ENCODE peak calls at places on chromosome 22, in seven cellular contexts. G is stimulated activated CD4-positive, alpha-beta T cell treated with anti-CD3 and anti-CD28 coated beads, Interleukin-15, amount 100 ng/mL, for 1 hour; B is nephron progenitor cell; Z is Right ventricle myocardium superior; T is stimulated activated CD8-positive, alpha-beta memory T cell treated with anti-CD3 and anti-CD28 coated beads, Interleukin-4, amount 100 ng/mL, for 1 hour; E is neural crest cell; L is ELR. P is an unnamed sample.

GRCh38 chr22:24789516-24789915 is 15.0 kb upstream of the PIWIL3 start:
- DNase-seq in G (no peak), Z (no peak), E (no peak), B (no peak), T (no peak), L (no peak), P (no peak)

GRCh38 chr22:46390652-46391301 is 55.3 kb downstream of the TRMU start:
- DNase-seq in L (peak), E (no peak), T (no peak), Z (peak), B (no peak), G (no peak), P (no peak)

GRCh38 chr22:35138521-35138920 is 72.6 kb downstream of the ISX start:
- DNase-seq in B (no peak), L (no peak), E (no peak), T (no peak), G (no peak), Z (no peak), P (no peak)

GRCh38 chr22:49510718-49511117 is 317.0 kb downstream of the BRD1 start:
- DNase-seq in G (no peak), B (no peak), E (no peak), Z (no peak), T (no peak), L (no peak), P (no peak)

GRCh38 chr22:49116021-49116420 is 711.7 kb downstream of the BRD1 start:
- DNase-seq in Z (no peak), T (no peak), B (no peak), E (no peak), L (no peak), G (no peak), P (no peak)

GRCh38 chr22:39502789-39503464 is 837 bp downstream of the MIEF1 start:
- DNase-seq in T (no peak), L (peak), B (no peak), G (no peak), E (no peak), Z (no peak), P (no peak)

GRCh38 chr22:27930246-27931060 is 11.4 kb upstream of the PITPNB start:
- DNase-seq in T (no peak), B (no peak), L (no peak), E (no peak), G (no peak), Z (no peak), P (no peak)

GRCh38 chr22:23269441-23270211 is 89.3 kb downstream of the BCR start:
- DNase-seq in B (peak), G (no peak), T (no peak), E (no peak), L (no peak), Z (no peak), P (no peak)

GRCh38 chr22:47402876-47403525 is 640.6 kb downstream of the TBC1D22A start:
- DNase-seq in G (no peak), T (no peak), E (no peak), B (no peak), L (no peak), Z (no peak), P (no peak)

GRCh38 chr22:37043828-37044538 is 7.6 kb upstream of the KCTD17 start:
- DNase-seq in L (peak), Z (peak), E (peak), B (peak), G (no peak), T (no peak), P (peak)

GRCh38 chr22:37249946-37250345 is 5.9 kb upstream of the RAC2 start:
- DNase-seq in G (no peak), T (no peak), B (no peak), L (no peak), E (no peak), Z (no peak), P (no peak)

GRCh38 chr22:19291580-19292261 is at the start of gene CLTCL1:
- DNase-seq in E (peak), B (peak), L (peak), G (peak), T (peak), Z (peak), P (peak)

GRCh38 chr22:31210830-31211503 is 1.1 kb upstream of the LIMK2 start:
- DNase-seq in T (no peak), E (no peak), L (peak), B (no peak), Z (peak), G (no peak), P (no peak)

GRCh38 chr22:20027966-20028854 is 7.3 kb downstream of the TANGO2 start:
- DNase-seq in E (no peak), B (no peak), T (no peak), G (no peak), L (peak), Z (peak), P (no peak)

GRCh38 chr22:19942071-19942885 is 660 bp upstream of the TXNRD2 start:
- DNase-seq in Z (peak), B (no peak), T (no peak), G (no peak), L (peak), E (no peak), P (no peak)

GRCh38 chr22:37229805-37230672 is 14.0 kb downstream of the RAC2 start:
- DNase-seq in T (peak), E (no peak), L (peak), B (no peak), G (peak), Z (peak), P (peak)

GRCh38 chr22:45647532-45648225 is 24.0 kb upstream of the ATXN10 start:
- DNase-seq in B (no peak), L (no peak), E (no peak), Z (no peak), T (no peak), G (no peak), P (no peak)

GRCh38 chr22:20176421-20177060 is 25.7 kb upstream of the CCDC188 start:
- DNase-seq in T (no peak), E (no peak), B (no peak), Z (no peak), G (no peak), L (no peak), P (no peak)

GRCh38 chr22:17724241-17724640 is 50.0 kb downstream of the BID start:
- DNase-seq in Z (no peak), B (no peak), L (no peak), T (no peak), E (no peak), G (no peak), P (no peak)

GRCh38 chr22:40334060-40334459 is 12.2 kb upstream of the ADSL start:
- DNase-seq in E (no peak), B (no peak), T (no peak), L (no peak), Z (no peak), G (no peak), P (no peak)

GRCh38 chr22:19761022-19761499 is 483 bp downstream of the TBX1 start:
- DNase-seq in L (no peak), G (no peak), E (no peak), T (no peak), Z (no peak), B (no peak), P (no peak)

GRCh38 chr22:30649430-30650007 is 13.9 kb downstream of the SLC35E4 start:
- DNase-seq in T (no peak), Z (peak), E (no peak), B (no peak), G (peak), L (peak), P (peak)